ENCODE peak calls at places on chromosomes 13 and 19, in eight cellular contexts. V is natural killer cell treated with Interleukin-12 subunit alpha and Interleukin-12 subunit beta and Interleukin-15 and Interleukin-18, amount 100 ng/mL, for 72 hours; J is CD4-positive, CD25-positive, alpha-beta regulatory T cell; O is sigmoid colon; I is M059J; N is neuronal stem cell; H is activated T-cell treated with anti-CD3 and anti-CD28 coated beads, Interleukin-2, amount 50 U/mL, for 24 hours; L is effector memory CD4-positive, alpha-beta T cell. D is an unnamed sample.

GRCh38 chr19:912181-913079 is 589 bp downstream of the R3HDM4 start:
- DNase-seq in V (no peak), J (peak; percentile 50), O (no peak), I (no peak), N (no peak), H (no peak), L (peak; percentile 39), D (peak; percentile 57)

GRCh38 chr13:74868044-74868443 is 613.9 kb downstream of the TBC1D4 start:
- DNase-seq in V (no peak), J (no peak), O (no peak), I (peak; percentile 36), N (no peak), H (no peak), L (no peak), D (no peak)

GRCh38 chr19:49807888-49808675 is 5.0 kb downstream of the FUZ start:
- DNase-seq in V (no peak), J (no peak), O (no peak), I (no peak), N (no peak), H (no peak), L (no peak), D (no peak)

GRCh38 chr19:57103573-57104277 is 16.1 kb upstream of the USP29 start:
- DNase-seq in V (peak; percentile 73), J (peak; percentile 50), O (peak; percentile 76), I (peak; percentile 56), N (peak; percentile 52), H (peak; percentile 57), L (peak; percentile 51), D (no peak)

GRCh38 chr19:19514215-19514633 is 1.1 kb downstream of the TSSK6 start:
- DNase-seq in V (no peak), J (no peak), O (peak; percentile 95), I (no peak), N (no peak), H (no peak), L (no peak), D (no peak)

GRCh38 chr19:19447536-19448237 is 42.2 kb downstream of the GATAD2A start:
- DNase-seq in V (no peak), J (peak; percentile 74), O (no peak), I (no peak), N (no peak), H (no peak), L (peak; percentile 35), D (no peak)

GRCh38 chr19:53530622-53531021 is 7.3 kb upstream of the ZNF331 start:
- DNase-seq in V (no peak), J (no peak), O (no peak), I (no peak), N (no peak), H (no peak), L (no peak), D (no peak)

GRCh38 chr13:60448907-60449510 is 52.0 kb downstream of the TDRD3 start:
- DNase-seq in V (no peak), J (peak; percentile 58), O (no peak), I (peak; percentile 55), N (peak; percentile 27), H (no peak), L (no peak), D (no peak)

GRCh38 chr13:107234315-107234714 is 666.4 kb upstream of the ARGLU1 start:
- DNase-seq in V (no peak), J (no peak), O (no peak), I (no peak), N (no peak), H (no peak), L (no peak), D (no peak)

GRCh38 chr13:37313383-37313782 is 207.9 kb upstream of the CSNK1A1L start:
- DNase-seq in V (no peak), J (no peak), O (no peak), I (peak; percentile 50), N (no peak), H (no peak), L (no peak), D (no peak)

GRCh38 chr19:49951806-49952474 is 9.0 kb downstream of the SIGLEC11 start:
- DNase-seq in V (peak; percentile 34), J (no peak), O (no peak), I (no peak), N (no peak), H (no peak), L (no peak), D (no peak)

GRCh38 chr13:110546933-110547332 is 14.6 kb downstream of the RAB20 start:
- DNase-seq in V (no peak), J (no peak), O (peak; percentile 94), I (peak; percentile 95), N (no peak), H (no peak), L (no peak), D (no peak)

GRCh38 chr19:33501957-33502356 is 19.6 kb downstream of the PEPD start:
- DNase-seq in V (no peak), J (no peak), O (peak; percentile 36), I (no peak), N (no peak), H (no peak), L (no peak), D (no peak)

GRCh38 chr13:97279913-97280312 is 57.8 kb downstream of the MBNL2 start:
- DNase-seq in V (no peak), J (no peak), O (no peak), I (peak; percentile 87), N (no peak), H (no peak), L (no peak), D (no peak)

GRCh38 chr19:51703655-51704515 is 10.8 kb downstream of the SPACA6 start:
- DNase-seq in V (peak; percentile 98), J (peak; percentile 97), O (peak; percentile 99), I (no peak), N (peak; percentile 92), H (peak; percentile 99), L (peak; percentile 92), D (peak; percentile 97)

GRCh38 chr19:55459950-55460657 is 1.3 kb downstream of the ISOC2 start:
- DNase-seq in V (no peak), J (no peak), O (no peak), I (no peak), N (no peak), H (no peak), L (no peak), D (no peak)

GRCh38 chr13:41458939-41459753 is 1.8 kb downstream of the RGCC start:
- DNase-seq in V (no peak), J (peak; percentile 88), O (peak; percentile 65), I (peak; percentile 35), N (no peak), H (peak; percentile 70), L (peak; percentile 50), D (no peak)

GRCh38 chr19:1254081-1254527 is 5.7 kb downstream of the MIDN start:
- DNase-seq in V (no peak), J (no peak), O (peak; percentile 90), I (no peak), N (no peak), H (no peak), L (no peak), D (no peak)

GRCh38 chr13:68173111-68173510 is 943.0 kb upstream of the PCDH9 start:
- DNase-seq in V (no peak), J (no peak), O (no peak), I (no peak), N (no peak), H (no peak), L (no peak), D (no peak)

GRCh38 chr19:43570174-43570791 is 5.0 kb downstream of the XRCC1 start:
- DNase-seq in V (no peak), J (no peak), O (no peak), I (peak; percentile 61), N (no peak), H (no peak), L (no peak), D (no peak)

GRCh38 chr13:20825476-20825875 is 51.7 kb upstream of the EEF1AKMT1 start:
- DNase-seq in V (no peak), J (no peak), O (no peak), I (peak; percentile 69), N (no peak), H (no peak), L (no peak), D (no peak)

D was measured in GM06990.